ENCODE peak calls at places on chromosomes 13 and 19, in ten cellular contexts. W is A549; X is anterior cingulate cortex; I is A673; Y is COR-L47; F is astrocyte of the spinal cord; C is memory B cell; Z is GM23338; M is osteoblast; B is activated CD4-positive, alpha-beta T cell treated with anti-CD3 and anti-CD28 coated beads, Interleukin-2, amount 50 U/mL, for 1 hour. A is an unnamed sample.

GRCh38 chr19:52533901-52534300 is 6.4 kb downstream of the ZNF808 start:
- DNase-seq in Y (no peak), Z (peak), B (no peak), M (no peak), X (no peak), F (no peak), C (no peak), W (no peak), I (no peak), A (no peak)

GRCh38 chr13:32984857-32985626 is 31.2 kb upstream of the KL start:
- DNase-seq in X (no peak), B (no peak), I (no peak), C (no peak), W (peak), Y (peak), F (no peak), Z (no peak), M (no peak), A (no peak)

GRCh38 chr19:29568036-29568788 is 37.9 kb upstream of the POP4 start:
- DNase-seq in X (no peak), F (no peak), Y (no peak), B (no peak), W (no peak), Z (no peak), C (no peak), M (no peak), I (no peak), A (no peak)

GRCh38 chr13:42364613-42365000 is 92.7 kb downstream of the AKAP11 start:
- DNase-seq in B (no peak), F (peak), I (peak), Y (no peak), W (peak), M (peak), C (no peak), Z (peak), X (no peak), A (no peak)

GRCh38 chr19:35717665-35718344 is at the start of gene KMT2B:
- DNase-seq in F (peak), W (peak), I (no peak), Z (peak), B (no peak), C (no peak), X (no peak), M (peak), Y (peak), A (no peak)

GRCh38 chr13:50081106-50081898 is 66.1 kb downstream of the KCNRG start:
- DNase-seq in W (peak), F (peak), I (peak), C (no peak), X (peak), M (peak), B (peak), Z (peak), Y (peak), A (peak)

GRCh38 chr19:13823256-13823655 is 28.0 kb downstream of the ZSWIM4 start:
- DNase-seq in Z (no peak), Y (no peak), I (no peak), M (peak), C (no peak), X (no peak), B (no peak), W (no peak), F (no peak), A (no peak)

GRCh38 chr13:66962953-66963352 is 267.2 kb downstream of the PCDH9 start:
- DNase-seq in Z (no peak), W (no peak), Y (no peak), C (no peak), B (no peak), M (no peak), F (no peak), X (no peak), I (no peak), A (no peak)

GRCh38 chr19:57068326-57068725 is 51.5 kb upstream of the USP29 start:
- DNase-seq in F (no peak), X (no peak), I (no peak), W (no peak), M (no peak), C (no peak), Z (no peak), B (no peak), Y (no peak), A (no peak)

GRCh38 chr13:45540864-45541263 is 74.7 kb downstream of the ERICH6B start:
- DNase-seq in F (no peak), C (no peak), I (no peak), X (no peak), Y (no peak), M (no peak), B (no peak), W (no peak), Z (no peak), A (no peak)

GRCh38 chr13:112229445-112229844 is 146.7 kb upstream of the SPACA7 start:
- DNase-seq in W (no peak), M (peak), I (no peak), Z (no peak), C (no peak), Y (no peak), F (no peak), X (no peak), B (no peak), A (no peak)

GRCh38 chr19:15402411-15403150 is 16.2 kb downstream of the AKAP8L start:
- DNase-seq in X (no peak), Z (no peak), M (peak), F (no peak), I (no peak), W (no peak), C (no peak), Y (no peak), B (no peak), A (no peak)

GRCh38 chr19:58520257-58520599 is 618 bp upstream of the ZBTB45 start:
- DNase-seq in I (no peak), F (no peak), Z (no peak), B (no peak), Y (no peak), C (no peak), M (no peak), W (no peak), X (no peak), A (no peak)

GRCh38 chr13:79799466-79799865 is 318.5 kb downstream of the NDFIP2 start:
- DNase-seq in Z (no peak), F (no peak), C (no peak), Y (no peak), I (peak), B (no peak), M (no peak), X (no peak), W (no peak), A (no peak)

GRCh38 chr19:57632987-57633831 is at the start of gene ZNF211:
- DNase-seq in Z (peak), X (peak), B (peak), F (peak), W (peak), I (peak), C (peak), M (peak), Y (peak), A (peak)

GRCh38 chr19:50695251-50696064 is 24.1 kb downstream of the SHANK1 start:
- DNase-seq in X (peak), I (peak), B (no peak), C (no peak), Z (peak), W (peak), M (peak), Y (no peak), F (no peak), A (no peak)

GRCh38 chr19:43594710-43595604 is 977 bp downstream of the IRGQ start:
- DNase-seq in I (peak), C (peak), B (peak), X (peak), Z (peak), M (peak), Y (peak), W (peak), F (peak), A (no peak)

GRCh38 chr19:51798958-51799310 is 4.0 kb downstream of the FPR3 start:
- DNase-seq in W (no peak), Z (no peak), Y (no peak), F (no peak), B (no peak), I (no peak), X (no peak), C (no peak), M (no peak), A (no peak)

GRCh38 chr19:45187421-45188100 is 9.0 kb downstream of the BLOC1S3 start:
- DNase-seq in B (no peak), X (no peak), I (peak), W (no peak), F (no peak), Z (peak), Y (peak), M (peak), C (peak), A (no peak)

GRCh38 chr19:39970424-39970673 is 616 bp upstream of the PSMC4 start:
- DNase-seq in W (no peak), F (no peak), C (no peak), M (no peak), B (no peak), Y (no peak), X (no peak), I (no peak), Z (no peak), A (no peak)

GRCh38 chr19:58279042-58279924 is 528 bp downstream of the ZNF8 start:
- DNase-seq in B (peak), M (peak), X (peak), Y (peak), Z (peak), F (peak), W (peak), I (peak), C (no peak), A (no peak)

GRCh38 chr19:3670796-3671679 is 29.2 kb downstream of the PIP5K1C start:
- DNase-seq in F (peak), W (no peak), C (no peak), Y (no peak), M (peak), X (no peak), I (no peak), B (no peak), Z (no peak), A (no peak)

GRCh38 chr13:104006625-104007061 is 940.4 kb upstream of the SLC10A2 start:
- DNase-seq in F (peak), W (no peak), Y (no peak), M (no peak), I (no peak), B (no peak), C (no peak), Z (no peak), X (no peak), A (no peak)

GRCh38 chr19:2575734-2576481 is 100.0 kb downstream of the GADD45B start:
- DNase-seq in Y (no peak), M (peak), Z (no peak), I (peak), X (no peak), F (peak), W (no peak), B (no peak), C (no peak), A (no peak)

GRCh38 chr13:100673376-100673830 is 1.2 kb downstream of the TMTC4 start:
- DNase-seq in X (no peak), F (no peak), B (no peak), I (no peak), Z (peak), Y (peak), M (no peak), W (no peak), C (no peak), A (no peak)

A was measured in hypothalamus.